ENCODE peak calls at places on chromosomes 13 and 19, in seven cellular contexts. One of them, this sample, is unnamed.

GRCh38 chr13:45403081-45403480 is 15.1 kb downstream of the SLC25A30 start:
- DNase-seq in fibroblast of pulmonary artery: no peak
- DNase-seq in AG08396: no peak
- DNase-seq in DMS53: no peak
- DNase-seq in CD8-positive, alpha-beta memory T cell: no peak
- DNase-seq in bronchial epithelial cell: no peak
- DNase-seq in tibial artery: no peak
- DNase-seq in this sample: no peak

GRCh38 chr13:101523154-101523669 is 70.7 kb downstream of the ITGBL1 start:
- DNase-seq in fibroblast of pulmonary artery: no peak
- DNase-seq in AG08396: no peak
- DNase-seq in DMS53: no peak
- DNase-seq in CD8-positive, alpha-beta memory T cell: no peak
- DNase-seq in bronchial epithelial cell: no peak
- DNase-seq in tibial artery: no peak
- DNase-seq in this sample: no peak

GRCh38 chr13:34748561-34748960 is 193.5 kb upstream of the NBEA start:
- DNase-seq in fibroblast of pulmonary artery: no peak
- DNase-seq in AG08396: no peak
- DNase-seq in DMS53: no peak
- DNase-seq in CD8-positive, alpha-beta memory T cell: no peak
- DNase-seq in bronchial epithelial cell: peak; percentile 73
- DNase-seq in tibial artery: no peak
- DNase-seq in this sample: no peak

GRCh38 chr13:101139076-101139475 is 277.2 kb downstream of the NALCN start:
- DNase-seq in fibroblast of pulmonary artery: no peak
- DNase-seq in AG08396: no peak
- DNase-seq in DMS53: no peak
- DNase-seq in CD8-positive, alpha-beta memory T cell: no peak
- DNase-seq in bronchial epithelial cell: no peak
- DNase-seq in tibial artery: no peak
- DNase-seq in this sample: no peak

GRCh38 chr19:15091918-15092753 is 10.1 kb downstream of the OR1I1 start:
- DNase-seq in fibroblast of pulmonary artery: peak; percentile 82
- DNase-seq in AG08396: peak; percentile 36
- DNase-seq in DMS53: peak; percentile 78
- DNase-seq in CD8-positive, alpha-beta memory T cell: peak; percentile 57
- DNase-seq in bronchial epithelial cell: peak; percentile 64
- DNase-seq in tibial artery: no peak
- DNase-seq in this sample: no peak

GRCh38 chr13:19818223-19818842 is 35.6 kb upstream of the PSPC1 start:
- DNase-seq in fibroblast of pulmonary artery: peak; percentile 42
- DNase-seq in AG08396: no peak
- DNase-seq in DMS53: peak; percentile 55
- DNase-seq in CD8-positive, alpha-beta memory T cell: no peak
- DNase-seq in bronchial epithelial cell: peak; percentile 38
- DNase-seq in tibial artery: peak; percentile 65
- DNase-seq in this sample: no peak

GRCh38 chr13:73767191-73767741 is 366.9 kb downstream of the KLF12 start:
- DNase-seq in fibroblast of pulmonary artery: no peak
- DNase-seq in AG08396: peak; percentile 9
- DNase-seq in DMS53: no peak
- DNase-seq in CD8-positive, alpha-beta memory T cell: no peak
- DNase-seq in bronchial epithelial cell: no peak
- DNase-seq in tibial artery: no peak
- DNase-seq in this sample: no peak

GRCh38 chr13:94759120-94759728 is 46.9 kb upstream of the SOX21 start:
- DNase-seq in fibroblast of pulmonary artery: no peak
- DNase-seq in AG08396: no peak
- DNase-seq in DMS53: no peak
- DNase-seq in CD8-positive, alpha-beta memory T cell: no peak
- DNase-seq in bronchial epithelial cell: no peak
- DNase-seq in tibial artery: no peak
- DNase-seq in this sample: no peak

GRCh38 chr13:99228737-99229691 is 28.4 kb downstream of the UBAC2 start:
- DNase-seq in fibroblast of pulmonary artery: peak; percentile 31
- DNase-seq in AG08396: peak; percentile 63
- DNase-seq in DMS53: no peak
- DNase-seq in CD8-positive, alpha-beta memory T cell: peak; percentile 42
- DNase-seq in bronchial epithelial cell: peak; percentile 93
- DNase-seq in tibial artery: no peak
- DNase-seq in this sample: no peak

GRCh38 chr19:17125728-17126677 is 50.4 kb downstream of the MYO9B start:
- DNase-seq in fibroblast of pulmonary artery: peak; percentile 46
- DNase-seq in AG08396: peak; percentile 43
- DNase-seq in DMS53: no peak
- DNase-seq in CD8-positive, alpha-beta memory T cell: peak; percentile 89
- DNase-seq in bronchial epithelial cell: no peak
- DNase-seq in tibial artery: peak; percentile 94
- DNase-seq in this sample: peak; percentile 79

GRCh38 chr19:2294377-2295335 is 12.7 kb upstream of the PEAK3 start:
- DNase-seq in fibroblast of pulmonary artery: peak; percentile 66
- DNase-seq in AG08396: peak; percentile 82
- DNase-seq in DMS53: no peak
- DNase-seq in CD8-positive, alpha-beta memory T cell: no peak
- DNase-seq in bronchial epithelial cell: no peak
- DNase-seq in tibial artery: peak; percentile 81
- DNase-seq in this sample: no peak

GRCh38 chr19:5452594-5453565 is 2.3 kb upstream of the ZNRF4 start:
- DNase-seq in fibroblast of pulmonary artery: peak; percentile 26
- DNase-seq in AG08396: peak; percentile 56
- DNase-seq in DMS53: peak; percentile 17
- DNase-seq in CD8-positive, alpha-beta memory T cell: no peak
- DNase-seq in bronchial epithelial cell: peak; percentile 14
- DNase-seq in tibial artery: no peak
- DNase-seq in this sample: no peak

GRCh38 chr13:23792680-23793079 is 96.5 kb downstream of the MIPEP start:
- DNase-seq in fibroblast of pulmonary artery: no peak
- DNase-seq in AG08396: no peak
- DNase-seq in DMS53: no peak
- DNase-seq in CD8-positive, alpha-beta memory T cell: no peak
- DNase-seq in bronchial epithelial cell: no peak
- DNase-seq in tibial artery: no peak
- DNase-seq in this sample: no peak

GRCh38 chr19:48203794-48204628 is 33.5 kb downstream of the ZSWIM9 start:
- DNase-seq in fibroblast of pulmonary artery: peak; percentile 95
- DNase-seq in AG08396: peak; percentile 96
- DNase-seq in DMS53: peak; percentile 99
- DNase-seq in CD8-positive, alpha-beta memory T cell: peak; percentile 85
- DNase-seq in bronchial epithelial cell: peak; percentile 97
- DNase-seq in tibial artery: peak; percentile 96
- DNase-seq in this sample: peak; percentile 92

GRCh38 chr13:101305981-101306411 is 110.3 kb downstream of the NALCN start:
- DNase-seq in fibroblast of pulmonary artery: no peak
- DNase-seq in AG08396: no peak
- DNase-seq in DMS53: no peak
- DNase-seq in CD8-positive, alpha-beta memory T cell: no peak
- DNase-seq in bronchial epithelial cell: no peak
- DNase-seq in tibial artery: no peak
- DNase-seq in this sample: no peak

GRCh38 chr13:69109891-69110525 is 997.6 kb upstream of the ATXN8OS start:
- DNase-seq in fibroblast of pulmonary artery: no peak
- DNase-seq in AG08396: no peak
- DNase-seq in DMS53: peak; percentile 12
- DNase-seq in CD8-positive, alpha-beta memory T cell: no peak
- DNase-seq in bronchial epithelial cell: peak; percentile 14
- DNase-seq in tibial artery: no peak
- DNase-seq in this sample: no peak

GRCh38 chr19:6868341-6868740 is 19.0 kb upstream of the ADGRE1 start:
- DNase-seq in fibroblast of pulmonary artery: peak; percentile 3
- DNase-seq in AG08396: no peak
- DNase-seq in DMS53: no peak
- DNase-seq in CD8-positive, alpha-beta memory T cell: no peak
- DNase-seq in bronchial epithelial cell: no peak
- DNase-seq in tibial artery: no peak
- DNase-seq in this sample: no peak

GRCh38 chr13:33957497-33957905 is 139.6 kb downstream of the RFC3 start:
- DNase-seq in fibroblast of pulmonary artery: no peak
- DNase-seq in AG08396: no peak
- DNase-seq in DMS53: no peak
- DNase-seq in CD8-positive, alpha-beta memory T cell: no peak
- DNase-seq in bronchial epithelial cell: no peak
- DNase-seq in tibial artery: no peak
- DNase-seq in this sample: no peak

GRCh38 chr13:32645854-32646253 is 59.6 kb downstream of the PDS5B start:
- DNase-seq in fibroblast of pulmonary artery: no peak
- DNase-seq in AG08396: no peak
- DNase-seq in DMS53: no peak
- DNase-seq in CD8-positive, alpha-beta memory T cell: no peak
- DNase-seq in bronchial epithelial cell: no peak
- DNase-seq in tibial artery: no peak
- DNase-seq in this sample: no peak

This sample was measured in right atrium auricular region.